ENCODE peak calls at places on chromosome 6, in eight cellular contexts. P is PC-9, L is epithelial cell of esophagus, Y is PC-3, H is colonic mucosa, T is WTC11, U is astrocyte of the cerebellum, S is brain microvascular endothelial cell. D is an unnamed sample.
A peak's percentile ranks its signal among the peaks of the same experiment; 100 is the strongest.

GRCh38 chr6:159935633-159936032 is 33.2 kb upstream of the IGF2R start:
- DNase-seq in U (no peak), H (no peak), L (peak; percentile 46), P (no peak), S (peak; percentile 89), T (no peak), Y (peak; percentile 7), D (peak; percentile 63)

GRCh38 chr6:169725270-169726048 is 1.2 kb upstream of the PHF10 start:
- DNase-seq in T (peak; percentile 48), U (no peak), S (peak; percentile 79), Y (peak; percentile 55), P (peak; percentile 21), L (peak; percentile 39), H (peak; percentile 60), D (peak; percentile 84)

GRCh38 chr6:116251568-116252384 is 2.1 kb downstream of the TSPYL4 start:
- DNase-seq in T (no peak), L (peak; percentile 71), S (peak; percentile 59), Y (no peak), H (no peak), U (peak; percentile 13), P (no peak), D (peak; percentile 89)

GRCh38 chr6:112899541-112899940 is 552.4 kb downstream of the RFPL4B start:
- DNase-seq in H (no peak), T (no peak), L (no peak), U (no peak), Y (no peak), P (no peak), S (peak; percentile 57), D (no peak)

GRCh38 chr6:99905209-99906106 is 88.6 kb downstream of the MCHR2 start:
- DNase-seq in S (peak; percentile 43), T (no peak), Y (peak; percentile 57), H (no peak), L (peak; percentile 67), P (peak; percentile 12), U (peak; percentile 34), D (peak; percentile 70)

GRCh38 chr6:29976588-29977424 is 34.5 kb downstream of the HLA-A start:
- DNase-seq in Y (peak; percentile 80), L (peak; percentile 72), H (peak; percentile 87), U (no peak), T (peak; percentile 62), S (peak; percentile 50), P (peak; percentile 70), D (peak; percentile 74)

GRCh38 chr6:148751233-148751632 is 4.4 kb downstream of the UST start:
- DNase-seq in L (no peak), P (no peak), Y (no peak), T (no peak), S (no peak), U (no peak), H (no peak), D (no peak)

GRCh38 chr6:51569594-51569993 is 517.8 kb downstream of the PKHD1 start:
- DNase-seq in Y (peak; percentile 13), S (no peak), U (no peak), H (no peak), L (peak; percentile 4), T (no peak), P (no peak), D (no peak)

GRCh38 chr6:43129434-43130194 is 41.5 kb upstream of the SRF start:
- DNase-seq in P (no peak), Y (peak; percentile 55), U (peak; percentile 24), S (peak; percentile 27), T (peak; percentile 58), H (peak; percentile 46), L (no peak), D (peak; percentile 64)

GRCh38 chr6:19035454-19035853 is 648.3 kb downstream of the RNF144B start:
- DNase-seq in U (no peak), T (no peak), P (no peak), L (no peak), S (no peak), H (no peak), Y (no peak), D (peak; percentile 21)

GRCh38 chr6:135555550-135555949 is 58.0 kb upstream of the AHI1 start:
- DNase-seq in U (no peak), P (no peak), S (no peak), T (no peak), Y (no peak), H (no peak), L (no peak), D (no peak)

GRCh38 chr6:35922139-35922554 is 1.2 kb upstream of the SRPK1 start:
- DNase-seq in S (no peak), H (peak; percentile 48), U (no peak), P (no peak), T (no peak), Y (no peak), L (no peak), D (no peak)

GRCh38 chr6:13711384-13711725 is 280 bp downstream of the RANBP9 start:
- DNase-seq in P (no peak), S (peak; percentile 26), T (no peak), Y (no peak), H (no peak), L (peak; percentile 72), U (no peak), D (no peak)

GRCh38 chr6:43852350-43852864 is 82.4 kb downstream of the VEGFA start:
- DNase-seq in U (no peak), Y (no peak), P (no peak), H (no peak), S (no peak), L (no peak), T (no peak), D (no peak)

GRCh38 chr6:36962874-36963273 is 8.3 kb downstream of the PI16 start:
- DNase-seq in U (no peak), Y (no peak), P (peak; percentile 50), S (peak; percentile 51), T (peak; percentile 93), H (peak; percentile 64), L (peak; percentile 38), D (peak; percentile 56)

GRCh38 chr6:818191-818590 is 125.3 kb upstream of the EXOC2 start:
- DNase-seq in S (no peak), P (no peak), U (no peak), H (no peak), L (peak; percentile 57), T (no peak), Y (no peak), D (no peak)

GRCh38 chr6:78868124-78868523 is 773 bp downstream of the IRAK1BP1 start:
- DNase-seq in S (no peak), Y (no peak), L (no peak), T (no peak), P (no peak), U (no peak), H (no peak), D (peak; percentile 5)

GRCh38 chr6:132270745-132271414 is 130.4 kb downstream of the MOXD1 start:
- DNase-seq in H (no peak), Y (peak; percentile 1), L (no peak), T (no peak), P (no peak), S (no peak), U (no peak), D (no peak)

GRCh38 chr6:39843305-39844020 is 51.3 kb downstream of the DAAM2 start:
- DNase-seq in S (peak; percentile 46), P (no peak), H (no peak), Y (no peak), T (no peak), U (no peak), L (no peak), D (peak; percentile 52)

DNA sequence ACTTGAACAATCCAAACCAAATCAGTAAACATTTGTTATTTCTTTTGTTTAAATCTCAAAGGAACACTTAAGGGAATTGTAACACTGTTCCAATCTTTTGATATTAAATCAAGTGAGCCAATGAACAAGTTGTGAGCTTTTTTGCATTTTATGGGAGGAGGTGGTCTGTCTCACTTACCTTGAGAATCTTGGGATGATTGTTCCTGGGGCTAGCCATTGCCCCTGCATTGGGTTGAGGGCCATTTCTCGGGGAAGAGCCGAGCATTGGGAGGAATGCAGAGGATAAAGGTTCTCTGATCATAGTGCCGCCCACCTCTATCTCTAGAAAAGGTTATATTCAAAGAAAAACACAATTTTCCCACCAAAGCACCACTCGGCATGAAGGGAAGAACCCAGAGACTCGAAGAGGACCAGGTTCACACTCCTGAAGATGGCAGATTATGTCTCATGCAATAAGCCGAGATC is 13.8 kb upstream of the TFB1M start:
- DNase-seq in L (no peak), H (no peak), P (no peak), U (no peak), S (no peak), Y (no peak), T (no peak), D (no peak)
- TF ChIP-seq CTCF in L (no peak), H (no peak), P (no peak), U (no peak), S (no peak), Y (no peak), T (no peak), D (no peak)

GRCh38 chr6:83808926-83809325 is 44.2 kb upstream of the RIPPLY2 start:
- DNase-seq in U (no peak), P (no peak), S (no peak), Y (no peak), H (no peak), T (no peak), L (no peak), D (no peak)

GRCh38 chr6:83808005-83808404 is 45.2 kb upstream of the RIPPLY2 start:
- DNase-seq in U (no peak), L (no peak), Y (no peak), P (no peak), S (no peak), H (no peak), T (no peak), D (no peak)

DNA sequence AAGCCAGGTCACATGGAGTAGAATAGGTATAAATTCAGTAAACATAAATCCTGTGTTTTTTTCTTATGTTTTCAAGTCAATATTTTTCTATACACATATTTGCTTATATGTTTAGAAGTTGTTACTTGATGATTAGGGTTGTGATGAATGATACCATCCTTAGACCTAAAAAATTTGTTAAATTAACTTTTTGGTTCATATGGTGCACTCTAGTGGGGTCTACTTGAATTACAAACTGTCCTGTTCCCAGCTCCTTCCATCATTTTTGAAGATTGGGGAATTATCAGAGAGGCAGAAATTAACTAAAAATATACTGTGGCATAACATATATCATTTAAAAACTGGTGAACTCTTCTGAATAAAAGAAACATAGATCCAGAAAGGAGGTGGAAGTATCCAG is 48.3 kb upstream of the RIPPLY2 start:
- DNase-seq in H (no peak), T (no peak), U (no peak), L (no peak), P (no peak), S (no peak), Y (no peak), D (no peak)
- TF ChIP-seq CTCF in H (no peak), T (no peak), U (no peak), L (no peak), P (peak; percentile 26), S (no peak), Y (peak; percentile 34), D (no peak)

GRCh38 chr6:63968650-63969049 is 333.0 kb downstream of the PHF3 start:
- DNase-seq in P (no peak), H (no peak), S (no peak), T (no peak), Y (no peak), L (no peak), U (no peak), D (no peak)

GRCh38 chr6:63964347-63964746 is 328.7 kb downstream of the PHF3 start:
- DNase-seq in H (no peak), S (no peak), U (no peak), Y (no peak), T (no peak), P (no peak), L (no peak), D (no peak)

GRCh38 chr6:63963756-63964315 is 328.2 kb downstream of the PHF3 start:
- DNase-seq in H (no peak), L (no peak), U (no peak), S (no peak), P (no peak), Y (peak; percentile 12), T (no peak), D (no peak)
- TF ChIP-seq CTCF in H (no peak), L (no peak), U (no peak), S (no peak), P (no peak), Y (peak; percentile 32), T (no peak), D (no peak)

GRCh38 chr6:5998741-5999687 is 7.7 kb downstream of the NRN1 start:
- DNase-seq in Y (no peak), T (peak; percentile 69), L (no peak), P (no peak), U (no peak), S (no peak), H (peak; percentile 26), D (no peak)
- TF ChIP-seq CTCF in Y (no peak), T (no peak), L (no peak), P (no peak), U (no peak), S (no peak), H (no peak), D (no peak)

D was measured in cardiac fibroblast.